ENCODE peak calls at places on chromosomes 6 and 20, in four cellular contexts. R is K562, C is SK-N-SH, M is HepG2. D is an unnamed sample.

GRCh38 chr6:119484598-119484997 is 135.0 kb upstream of the MAN1A1 start:
- DNase-seq in M (no peak), C (no peak), R (no peak), D (no peak)

GRCh38 chr6:5173862-5174643 is 86.7 kb downstream of the LYRM4 start:
- DNase-seq in M (no peak), R (no peak), C (no peak), D (peak)

GRCh38 chr6:62283359-62283758 is 2.7 kb downstream of the KHDRBS2 start:
- DNase-seq in R (no peak), C (no peak), M (no peak), D (no peak)

GRCh38 chr6:152309648-152310047 is 327.5 kb downstream of the SYNE1 start:
- DNase-seq in M (no peak), C (no peak), R (no peak), D (no peak)

GRCh38 chr20:47271216-47271615 is 85.3 kb downstream of the ZMYND8 start:
- DNase-seq in C (no peak), M (no peak), R (no peak), D (no peak)

GRCh38 chr20:20248620-20249200 is 119.2 kb upstream of the INSM1 start:
- DNase-seq in C (no peak), M (no peak), R (no peak), D (peak)

GRCh38 chr6:143592335-143592734 is 80.8 kb upstream of the FUCA2 start:
- DNase-seq in M (peak), R (peak), C (no peak), D (no peak)

GRCh38 chr6:15427360-15428070 is 181.6 kb downstream of the JARID2 start:
- DNase-seq in M (no peak), R (no peak), C (no peak), D (no peak)

GRCh38 chr6:100880149-100880900 is 804 bp downstream of the ASCC3 start:
- DNase-seq in C (peak), R (no peak), M (peak), D (no peak)

GRCh38 chr6:27295301-27296079 is 16.6 kb downstream of the POM121L2 start:
- DNase-seq in R (peak), C (no peak), M (peak), D (no peak)

GRCh38 chr20:59355242-59355641 is 54.8 kb downstream of the EDN3 start:
- DNase-seq in R (no peak), M (no peak), C (no peak), D (no peak)

GRCh38 chr6:28732052-28732451 is 191.7 kb downstream of the TRIM27 start:
- DNase-seq in R (no peak), C (no peak), M (no peak), D (no peak)

GRCh38 chr6:16397623-16398022 is 159.2 kb downstream of the GMPR start:
- DNase-seq in R (no peak), C (no peak), M (no peak), D (no peak)

GRCh38 chr20:34834459-34834893 is 9.0 kb upstream of the NCOA6 start:
- DNase-seq in R (peak), C (peak), M (peak), D (no peak)

GRCh38 chr6:139164001-139164400 is 29.1 kb downstream of the HECA start:
- DNase-seq in C (no peak), R (no peak), M (no peak), D (no peak)

GRCh38 chr6:33904050-33904827 is 100.4 kb upstream of the MLN start:
- DNase-seq in R (peak), M (no peak), C (no peak), D (peak)

GRCh38 chr6:23775127-23775526 is 350.9 kb upstream of the NRSN1 start:
- DNase-seq in R (no peak), M (no peak), C (no peak), D (no peak)

GRCh38 chr6:137928286-137928685 is 61.2 kb downstream of the TNFAIP3 start:
- DNase-seq in M (no peak), R (no peak), C (no peak), D (no peak)

GRCh38 chr20:63246490-63247284 is 7.6 kb downstream of the NKAIN4 start:
- DNase-seq in M (no peak), R (no peak), C (peak), D (no peak)

GRCh38 chr20:30286157-30286556 is 971.3 kb upstream of the DEFB115 start:
- DNase-seq in M (peak), C (no peak), R (peak), D (no peak)

GRCh38 chr6:160030103-160030502 is 61.2 kb downstream of the IGF2R start:
- DNase-seq in R (no peak), M (no peak), C (peak), D (no peak)

GRCh38 chr6:88119769-88120168 is 46.4 kb downstream of the CNR1 start:
- DNase-seq in R (peak), C (no peak), M (peak), D (no peak)

GRCh38 chr6:13536796-13537526 is 37.4 kb upstream of the SIRT5 start:
- DNase-seq in R (no peak), C (no peak), M (no peak), D (no peak)

GRCh38 chr20:1827974-1828785 is 67.0 kb upstream of the SIRPA start:
- DNase-seq in M (peak), R (no peak), C (no peak), D (no peak)

GRCh38 chr6:31892821-31893220 is 4.7 kb downstream of the EHMT2 start:
- DNase-seq in M (no peak), R (no peak), C (no peak), D (no peak)

GRCh38 chr6:162973975-162974374 is 246.2 kb downstream of the PACRG start:
- DNase-seq in M (no peak), C (no peak), R (no peak), D (no peak)

GRCh38 chr20:4101271-4101670 is 85.9 kb upstream of the RNF24 start:
- DNase-seq in C (no peak), M (no peak), R (no peak), D (no peak)

GRCh38 chr20:10306440-10307358 is 88.1 kb downstream of the SNAP25 start:
- DNase-seq in M (no peak), R (no peak), C (no peak), D (no peak)

GRCh38 chr6:134352786-134353480 is 35.0 kb upstream of the SGK1 start:
- DNase-seq in C (no peak), M (no peak), R (no peak), D (no peak)

DNA sequence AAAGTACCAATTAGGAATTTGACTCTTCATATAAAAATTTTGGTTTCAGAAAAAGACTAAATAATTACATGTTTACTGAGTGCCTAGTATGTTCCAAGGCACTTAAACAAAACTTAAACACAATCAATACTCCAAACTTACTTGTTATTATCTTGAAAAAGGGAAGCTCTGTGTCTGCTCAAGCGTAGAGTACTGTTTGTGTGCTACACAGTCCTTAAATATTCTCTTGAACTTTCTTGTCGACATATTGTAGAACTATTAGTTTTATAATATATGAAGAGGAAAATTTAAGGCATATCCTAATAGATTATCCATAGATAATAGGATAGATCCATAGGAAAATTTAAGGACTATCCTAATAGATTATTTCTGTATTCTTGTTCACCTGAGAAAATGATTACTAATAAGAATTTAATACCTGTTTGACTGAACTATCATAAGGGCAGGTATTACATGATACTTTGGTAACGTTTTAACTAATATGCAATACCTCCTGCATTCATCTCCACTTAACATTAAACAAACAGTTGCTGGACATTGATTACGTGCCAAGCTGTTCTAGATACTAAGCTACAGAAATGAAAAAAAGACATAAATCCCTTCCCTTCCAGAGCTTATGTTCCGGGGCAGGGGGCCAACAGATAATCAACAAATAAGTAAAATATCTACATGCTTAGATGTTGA is 115.1 kb upstream of the BCLAF1 start:
- DNase-seq in R (no peak), C (no peak), M (no peak), D (no peak)
- TF ChIP-seq ZBTB33 in R (no peak), C (no peak), M (no peak), D (no peak)

DNA sequence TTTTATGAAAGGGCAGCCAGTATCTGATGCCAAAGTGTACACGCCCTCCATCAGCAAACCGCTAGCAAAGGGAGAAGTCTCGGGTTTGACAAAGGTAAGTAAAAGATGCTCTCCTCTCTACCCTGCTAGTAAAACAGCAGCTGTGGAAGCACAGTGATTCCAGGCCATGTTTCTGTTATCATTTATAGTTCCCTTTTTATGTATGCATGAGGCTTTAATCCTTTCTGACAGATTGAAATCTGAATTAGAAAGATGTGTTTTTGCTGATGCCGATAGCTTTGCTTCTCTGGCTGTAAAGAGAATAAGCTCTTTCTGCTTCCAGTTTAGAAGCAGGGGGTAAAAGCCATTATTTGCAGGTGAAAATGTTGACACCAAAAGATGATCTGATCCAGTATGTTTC is 392.4 kb upstream of the SOX4 start:
- DNase-seq in M (no peak), R (no peak), C (peak), D (no peak)
- TF ChIP-seq RFX5 in M (no peak), R (no peak), C (no peak), D (no peak)

GRCh38 chr20:40489886-40490285 is 199.2 kb downstream of the MAFB start:
- DNase-seq in R (no peak), C (no peak), M (no peak), D (no peak)
- TF ChIP-seq ZBTB33 in R (no peak), C (no peak), M (no peak), D (no peak)

DNA sequence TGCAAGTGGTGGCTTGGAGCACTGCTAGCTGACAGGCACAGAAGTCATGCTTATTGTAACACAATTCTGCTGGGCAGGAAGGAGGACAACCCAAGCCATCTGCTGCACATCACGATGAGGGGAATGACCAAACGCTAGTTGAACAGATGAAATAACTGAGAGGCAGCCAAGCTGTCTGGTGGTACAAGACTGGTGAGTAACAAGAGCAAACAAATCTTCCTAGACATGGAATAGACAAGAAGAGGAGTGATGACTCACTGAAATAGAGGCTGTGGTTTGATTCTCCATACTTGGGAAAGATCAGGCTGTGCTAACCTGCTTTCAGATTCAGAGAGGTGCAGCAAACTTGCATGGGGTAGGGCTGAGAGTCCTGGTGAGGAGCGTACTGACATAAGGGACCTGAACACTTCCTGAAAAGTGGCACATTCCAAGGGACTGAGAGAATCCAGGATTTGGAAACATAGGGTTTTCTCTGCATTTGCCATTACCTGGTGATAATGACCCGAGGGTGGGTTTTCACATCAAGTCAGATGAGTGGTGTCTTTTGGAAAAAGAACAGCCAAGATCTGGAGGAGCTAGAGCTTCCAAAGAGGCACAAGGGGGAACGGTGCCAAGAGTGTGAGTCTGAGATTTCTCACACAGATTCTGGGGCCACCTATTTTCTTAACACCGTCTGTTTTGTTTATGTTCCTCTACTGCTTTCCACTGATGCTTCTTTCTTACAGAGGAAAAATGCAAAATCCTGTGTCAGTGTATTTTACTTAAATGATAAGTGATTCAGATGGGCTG is 60.0 kb downstream of the PRL start:
- DNase-seq in R (no peak), C (no peak), M (no peak), D (no peak)
- TF ChIP-seq RFX5 in R (no peak), C (no peak), M (no peak), D (no peak)

GRCh38 chr6:53441035-53441493 is 92.3 kb upstream of the ELOVL5 start:
- DNase-seq in M (no peak), R (no peak), C (no peak), D (no peak)

GRCh38 chr6:53439556-53439955 is 90.8 kb upstream of the ELOVL5 start:
- DNase-seq in C (no peak), M (no peak), R (no peak), D (no peak)

GRCh38 chr6:53440331-53440730 is 91.6 kb upstream of the ELOVL5 start:
- DNase-seq in M (no peak), R (no peak), C (no peak), D (no peak)

GRCh38 chr6:53436904-53437303 is 88.2 kb upstream of the ELOVL5 start:
- DNase-seq in R (no peak), C (no peak), M (no peak), D (no peak)

GRCh38 chr6:53437557-53438202 is 88.9 kb upstream of the ELOVL5 start:
- DNase-seq in R (peak), C (peak), M (peak), D (peak)
- TF ChIP-seq ZBTB33 in R (no peak), C (no peak), M (no peak), D (no peak)

DNA sequence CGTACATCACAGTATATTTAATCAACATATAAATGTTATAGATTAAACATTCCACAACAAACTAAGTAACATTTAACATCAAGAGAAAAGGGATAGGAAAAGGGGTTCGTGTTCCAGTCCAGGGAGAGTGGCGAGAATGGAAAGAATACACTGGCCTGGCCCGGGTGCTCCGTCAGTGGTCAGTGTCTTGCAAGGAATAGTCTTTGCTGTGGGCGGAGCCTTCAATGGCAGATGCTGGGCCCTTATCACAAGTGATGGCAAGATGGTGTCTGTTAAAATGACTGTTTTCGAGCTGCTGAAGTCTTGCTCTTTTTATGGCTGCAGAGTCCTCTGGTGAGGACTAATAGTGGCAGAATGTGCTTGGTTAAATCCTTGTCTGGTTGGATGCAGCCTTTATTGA is 109.6 kb downstream of the SYNDIG1 start:
- DNase-seq in M (no peak), R (no peak), C (no peak), D (no peak)
- TF ChIP-seq RFX5 in M (no peak), R (no peak), C (no peak), D (no peak)

D was measured in GM12878.